ENCODE peak calls at places on chromosomes 12 and 14, in eight cellular contexts. D, S, U, C, O, E, V and J are unnamed samples.

GRCh38 chr14:64720190-64720589 is 16.0 kb downstream of the PLEKHG3 start:
- DNase-seq in D (peak; percentile 82), S (no peak), U (no peak), C (peak; percentile 91), O (peak; percentile 61), E (peak; percentile 83), V (no peak), J (no peak)

GRCh38 chr12:5745251-5745888 is 199.7 kb downstream of the ANO2 start:
- DNase-seq in D (peak; percentile 77), S (peak; percentile 76), U (peak; percentile 70), C (peak; percentile 51), O (no peak), E (peak; percentile 58), V (peak; percentile 87), J (peak; percentile 52)

GRCh38 chr12:110853856-110854255 is 7.1 kb downstream of the CCDC63 start:
- DNase-seq in D (no peak), S (no peak), U (peak; percentile 78), C (no peak), O (no peak), E (no peak), V (peak; percentile 78), J (no peak)

GRCh38 chr12:65637150-65637549 is 187.1 kb upstream of the HMGA2 start:
- DNase-seq in D (no peak), S (no peak), U (no peak), C (no peak), O (no peak), E (no peak), V (no peak), J (no peak)

GRCh38 chr12:83793616-83794015 is 1106.9 kb downstream of the TMTC2 start:
- DNase-seq in D (no peak), S (no peak), U (no peak), C (no peak), O (no peak), E (no peak), V (no peak), J (no peak)

GRCh38 chr12:125070661-125071390 is 5.6 kb downstream of the AACS start:
- DNase-seq in D (no peak), S (no peak), U (no peak), C (no peak), O (no peak), E (no peak), V (no peak), J (no peak)

GRCh38 chr12:56358836-56359532 is 923 bp downstream of the STAT2 start:
- DNase-seq in D (no peak), S (no peak), U (peak; percentile 25), C (no peak), O (no peak), E (peak; percentile 87), V (no peak), J (no peak)

GRCh38 chr12:100225491-100225890 is 24.9 kb downstream of the ACTR6 start:
- DNase-seq in D (no peak), S (no peak), U (no peak), C (no peak), O (no peak), E (no peak), V (no peak), J (no peak)

GRCh38 chr12:87020071-87020470 is 763.9 kb upstream of the MGAT4C start:
- DNase-seq in D (no peak), S (no peak), U (peak; percentile 34), C (no peak), O (no peak), E (no peak), V (no peak), J (no peak)

GRCh38 chr12:40946612-40947194 is 241.4 kb upstream of the PDZRN4 start:
- DNase-seq in D (no peak), S (no peak), U (peak; percentile 61), C (peak; percentile 18), O (no peak), E (peak; percentile 42), V (peak; percentile 55), J (no peak)

GRCh38 chr12:31263661-31264060 is 62.3 kb downstream of the SINHCAF start:
- DNase-seq in D (no peak), S (no peak), U (no peak), C (no peak), O (no peak), E (no peak), V (no peak), J (no peak)

GRCh38 chr12:575129-575502 is 88.1 kb downstream of the NINJ2 start:
- DNase-seq in D (no peak), S (no peak), U (no peak), C (no peak), O (peak; percentile 49), E (no peak), V (no peak), J (no peak)

GRCh38 chr14:59360923-59361794 is 104.0 kb downstream of the GPR135 start:
- DNase-seq in D (peak; percentile 78), S (no peak), U (peak; percentile 12), C (peak; percentile 69), O (peak; percentile 79), E (peak; percentile 82), V (no peak), J (no peak)

GRCh38 chr14:102589761-102590290 is 2.6 kb upstream of the RCOR1 start:
- DNase-seq in D (no peak), S (no peak), U (no peak), C (no peak), O (no peak), E (no peak), V (no peak), J (no peak)

GRCh38 chr14:102591944-102592772 is at the start of gene RCOR1:
- DNase-seq in D (peak; percentile 99), S (peak; percentile 98), U (peak; percentile 98), C (peak; percentile 95), O (peak; percentile 97), E (peak; percentile 97), V (peak; percentile 98), J (peak; percentile 84)

GRCh38 chr14:102591372-102591943 is 991 bp upstream of the RCOR1 start:
- DNase-seq in D (peak; percentile 54), S (peak; percentile 55), U (peak; percentile 56), C (no peak), O (no peak), E (peak; percentile 29), V (peak; percentile 50), J (no peak)

GRCh38 chr14:102588821-102589220 is 3.6 kb upstream of the RCOR1 start:
- DNase-seq in D (no peak), S (no peak), U (no peak), C (no peak), O (no peak), E (no peak), V (no peak), J (no peak)

DNA sequence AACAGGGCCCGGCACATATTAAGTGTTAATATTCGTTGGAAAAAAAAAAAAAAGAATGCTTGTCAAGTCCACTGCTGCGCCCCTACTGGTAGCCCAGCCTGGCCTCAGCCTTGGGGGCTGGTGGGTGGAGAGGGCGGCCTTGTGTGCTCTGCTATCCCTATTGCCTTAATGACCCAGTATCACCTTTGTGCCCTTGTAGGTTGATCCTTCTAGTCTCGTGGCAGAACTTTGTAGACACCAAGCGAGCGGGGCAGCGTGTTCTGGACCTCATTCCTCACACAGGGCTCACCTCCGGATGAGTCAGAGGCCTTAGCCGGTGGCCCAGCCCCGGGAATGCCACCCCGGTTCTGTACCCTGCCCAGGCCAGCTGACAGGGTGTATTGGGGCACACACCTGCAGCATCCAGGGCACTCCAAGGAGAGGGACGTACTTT is 1.8 kb upstream of the RCOR1 start:
- DNase-seq in D (peak; percentile 36), S (peak; percentile 46), U (no peak), C (peak; percentile 72), O (no peak), E (peak; percentile 23), V (peak; percentile 61), J (no peak)
- TF ChIP-seq CTCF in D (no peak), S (peak; percentile 64), U (peak; percentile 34), C (peak; percentile 60), O (no peak), E (peak; percentile 42), V (peak; percentile 65), J (no peak)

DNA sequence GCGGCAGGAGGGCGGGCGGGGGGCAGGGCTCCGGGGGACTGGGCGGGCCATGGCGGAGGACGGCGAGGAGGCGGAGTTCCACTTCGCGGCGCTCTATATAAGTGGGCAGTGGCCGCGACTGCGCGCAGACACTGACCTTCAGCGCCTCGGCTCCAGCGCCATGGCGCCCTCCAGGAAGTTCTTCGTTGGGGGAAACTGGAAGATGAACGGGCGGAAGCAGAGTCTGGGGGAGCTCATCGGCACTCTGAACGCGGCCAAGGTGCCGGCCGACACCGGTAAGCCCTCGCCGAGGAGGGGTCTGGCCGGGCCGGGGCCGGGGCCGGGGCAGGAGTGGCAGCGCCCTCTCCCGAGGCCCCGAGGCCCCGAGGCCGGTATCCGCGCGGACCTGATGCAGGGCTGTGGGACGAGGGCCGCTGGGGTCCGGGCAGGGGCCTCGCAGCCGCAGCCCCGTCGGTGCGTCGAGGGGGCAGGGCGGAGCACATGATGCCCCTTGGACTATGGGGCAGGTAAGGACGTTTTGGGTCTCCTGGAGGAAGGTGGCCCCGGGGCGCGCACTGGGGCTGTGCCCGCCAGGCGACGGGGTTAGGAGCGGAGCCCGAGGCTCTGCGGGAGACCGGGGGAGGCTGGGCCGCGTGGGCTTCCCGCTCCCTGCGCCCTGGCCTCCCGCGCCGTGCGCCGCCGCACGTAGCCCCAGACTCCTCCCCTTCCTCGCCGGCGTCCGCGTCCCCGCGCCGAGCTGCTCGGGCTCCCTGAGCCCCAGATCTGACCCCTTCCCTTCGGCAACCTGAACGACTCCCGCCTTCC is at the start of gene TPI1:
- DNase-seq in D (peak; percentile 88), S (peak; percentile 81), U (peak; percentile 80), C (peak; percentile 77), O (peak; percentile 90), E (peak; percentile 74), V (peak; percentile 89), J (peak; percentile 91)
- TF ChIP-seq CTCF in D (no peak), S (no peak), U (no peak), C (no peak), O (peak; percentile 12), E (no peak), V (peak; percentile 8), J (no peak)

GRCh38 chr12:64532734-64533351 is 77.5 kb upstream of the RASSF3 start:
- DNase-seq in D (no peak), S (no peak), U (no peak), C (no peak), O (no peak), E (no peak), V (no peak), J (no peak)
- TF ChIP-seq CTCF in D (no peak), S (no peak), U (no peak), C (no peak), O (no peak), E (no peak), V (no peak), J (no peak)

DNA sequence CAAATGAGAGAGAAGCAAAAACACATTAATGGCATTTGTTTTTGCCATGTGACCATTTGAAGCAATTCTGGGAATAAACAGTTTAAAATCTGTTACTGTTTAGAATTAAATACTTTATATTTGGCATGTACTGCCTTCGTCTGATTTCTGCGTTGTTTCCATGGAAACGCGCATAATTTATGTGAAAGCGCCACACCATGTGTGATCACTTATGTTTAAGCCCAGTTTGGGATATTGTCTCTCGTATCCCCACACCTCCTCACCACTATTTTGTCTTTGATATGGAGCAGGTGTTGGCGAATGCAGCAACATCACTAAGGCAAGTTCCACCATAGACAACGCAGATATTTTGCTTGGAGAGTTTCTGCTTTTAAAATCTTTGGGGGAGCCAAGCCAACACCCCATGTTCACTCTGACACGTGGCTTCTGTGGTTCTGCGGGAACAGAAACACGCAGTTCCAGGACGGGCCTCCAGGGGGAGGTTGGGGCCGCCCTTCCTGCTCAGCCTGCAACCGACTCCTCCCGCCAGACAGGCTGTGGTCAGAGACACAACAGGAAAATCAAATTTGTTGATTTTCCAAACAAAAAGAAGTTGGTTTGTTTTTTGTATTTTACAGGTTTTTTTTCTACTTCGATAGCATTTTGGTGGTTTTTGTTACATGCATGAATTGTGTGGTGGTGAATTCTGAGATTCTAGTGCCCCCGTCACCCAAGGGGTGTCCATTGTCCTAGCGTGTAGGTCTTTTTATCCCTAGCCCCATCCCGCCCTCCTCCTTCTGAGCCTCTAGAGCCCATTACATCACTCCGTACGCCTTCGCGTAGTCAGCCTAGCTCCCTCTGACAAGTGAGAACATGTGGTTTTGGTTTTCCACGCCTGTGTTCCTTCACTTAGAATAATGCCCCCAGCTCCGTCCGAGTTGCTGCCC is 101.9 kb upstream of the SFSWAP start:
- DNase-seq in D (peak; percentile 63), S (peak; percentile 80), U (peak; percentile 69), C (peak; percentile 79), O (peak; percentile 74), E (peak; percentile 7), V (peak; percentile 63), J (no peak)
- TF ChIP-seq CTCF in D (peak; percentile 81), S (peak; percentile 87), U (peak; percentile 86), C (peak; percentile 43), O (peak; percentile 78), E (peak; percentile 47), V (peak; percentile 86), J (peak; percentile 43)